ENCODE peak calls at places on chromosomes 16 and 17, in six cellular contexts. One of them, this sample, is unnamed.

GRCh38 chr17:47741109-47741792 is 8.2 kb downstream of the TBX21 start:
- DNase-seq in C1 segment of cervical spinal cord: no peak
- DNase-seq in NCI-H1092: no peak
- DNase-seq in GF-D8: no peak
- DNase-seq in activated CD4-positive, alpha-beta T cell treated with anti-CD3 and anti-CD28 coated beads, Interleukin-2, amount 50 U/mL, for 1 hour: no peak
- DNase-seq in choroid plexus epithelial cell: no peak
- DNase-seq in this sample: no peak

GRCh38 chr17:74119960-74120359 is 83.5 kb upstream of the RPL38 start:
- DNase-seq in GF-D8: no peak
- DNase-seq in NCI-H1092: peak
- DNase-seq in choroid plexus epithelial cell: no peak
- DNase-seq in activated CD4-positive, alpha-beta T cell treated with anti-CD3 and anti-CD28 coated beads, Interleukin-2, amount 50 U/mL, for 1 hour: no peak
- DNase-seq in C1 segment of cervical spinal cord: no peak
- DNase-seq in this sample: no peak

GRCh38 chr16:2027024-2028010 is 615 bp downstream of the NHERF2 start:
- DNase-seq in activated CD4-positive, alpha-beta T cell treated with anti-CD3 and anti-CD28 coated beads, Interleukin-2, amount 50 U/mL, for 1 hour: no peak
- DNase-seq in NCI-H1092: no peak
- DNase-seq in C1 segment of cervical spinal cord: no peak
- DNase-seq in GF-D8: no peak
- DNase-seq in choroid plexus epithelial cell: no peak
- DNase-seq in this sample: peak

GRCh38 chr17:37481001-37481665 is 8.6 kb upstream of the DUSP14 start:
- DNase-seq in NCI-H1092: no peak
- DNase-seq in activated CD4-positive, alpha-beta T cell treated with anti-CD3 and anti-CD28 coated beads, Interleukin-2, amount 50 U/mL, for 1 hour: no peak
- DNase-seq in choroid plexus epithelial cell: no peak
- DNase-seq in GF-D8: no peak
- DNase-seq in C1 segment of cervical spinal cord: no peak
- DNase-seq in this sample: no peak

GRCh38 chr17:51088287-51088686 is 32.4 kb downstream of the SPAG9 start:
- DNase-seq in activated CD4-positive, alpha-beta T cell treated with anti-CD3 and anti-CD28 coated beads, Interleukin-2, amount 50 U/mL, for 1 hour: no peak
- DNase-seq in NCI-H1092: no peak
- DNase-seq in C1 segment of cervical spinal cord: no peak
- DNase-seq in choroid plexus epithelial cell: no peak
- DNase-seq in GF-D8: no peak
- DNase-seq in this sample: no peak

GRCh38 chr17:70875729-70876344 is 706.5 kb downstream of the KCNJ2 start:
- DNase-seq in NCI-H1092: no peak
- DNase-seq in choroid plexus epithelial cell: peak
- DNase-seq in C1 segment of cervical spinal cord: no peak
- DNase-seq in GF-D8: no peak
- DNase-seq in activated CD4-positive, alpha-beta T cell treated with anti-CD3 and anti-CD28 coated beads, Interleukin-2, amount 50 U/mL, for 1 hour: no peak
- DNase-seq in this sample: no peak

GRCh38 chr17:8073627-8074485 is 13.7 kb downstream of the ALOX12B start:
- DNase-seq in C1 segment of cervical spinal cord: no peak
- DNase-seq in GF-D8: no peak
- DNase-seq in activated CD4-positive, alpha-beta T cell treated with anti-CD3 and anti-CD28 coated beads, Interleukin-2, amount 50 U/mL, for 1 hour: peak
- DNase-seq in NCI-H1092: no peak
- DNase-seq in choroid plexus epithelial cell: peak
- DNase-seq in this sample: peak

GRCh38 chr16:75250809-75251279 is 580 bp downstream of the BCAR1 start:
- DNase-seq in activated CD4-positive, alpha-beta T cell treated with anti-CD3 and anti-CD28 coated beads, Interleukin-2, amount 50 U/mL, for 1 hour: no peak
- DNase-seq in C1 segment of cervical spinal cord: no peak
- DNase-seq in choroid plexus epithelial cell: no peak
- DNase-seq in NCI-H1092: no peak
- DNase-seq in GF-D8: no peak
- DNase-seq in this sample: peak

GRCh38 chr17:7523033-7523432 is 25.8 kb upstream of the TNFSF12 start:
- DNase-seq in choroid plexus epithelial cell: peak
- DNase-seq in C1 segment of cervical spinal cord: no peak
- DNase-seq in activated CD4-positive, alpha-beta T cell treated with anti-CD3 and anti-CD28 coated beads, Interleukin-2, amount 50 U/mL, for 1 hour: peak
- DNase-seq in NCI-H1092: no peak
- DNase-seq in GF-D8: peak
- DNase-seq in this sample: peak

GRCh38 chr17:8887834-8888703 is 20.6 kb upstream of the PIK3R6 start:
- DNase-seq in choroid plexus epithelial cell: peak
- DNase-seq in activated CD4-positive, alpha-beta T cell treated with anti-CD3 and anti-CD28 coated beads, Interleukin-2, amount 50 U/mL, for 1 hour: no peak
- DNase-seq in NCI-H1092: no peak
- DNase-seq in C1 segment of cervical spinal cord: no peak
- DNase-seq in GF-D8: no peak
- DNase-seq in this sample: peak

GRCh38 chr16:59684911-59685310 is 950.8 kb upstream of the GOT2 start:
- DNase-seq in C1 segment of cervical spinal cord: no peak
- DNase-seq in activated CD4-positive, alpha-beta T cell treated with anti-CD3 and anti-CD28 coated beads, Interleukin-2, amount 50 U/mL, for 1 hour: no peak
- DNase-seq in choroid plexus epithelial cell: peak
- DNase-seq in NCI-H1092: no peak
- DNase-seq in GF-D8: no peak
- DNase-seq in this sample: no peak

GRCh38 chr17:17041018-17041521 is 1.2 kb upstream of the MPRIP start:
- DNase-seq in GF-D8: no peak
- DNase-seq in NCI-H1092: no peak
- DNase-seq in activated CD4-positive, alpha-beta T cell treated with anti-CD3 and anti-CD28 coated beads, Interleukin-2, amount 50 U/mL, for 1 hour: no peak
- DNase-seq in C1 segment of cervical spinal cord: no peak
- DNase-seq in choroid plexus epithelial cell: no peak
- DNase-seq in this sample: peak

GRCh38 chr17:77285594-77286390 is 145.0 kb downstream of the SEC14L1 start:
- DNase-seq in activated CD4-positive, alpha-beta T cell treated with anti-CD3 and anti-CD28 coated beads, Interleukin-2, amount 50 U/mL, for 1 hour: no peak
- DNase-seq in choroid plexus epithelial cell: peak
- DNase-seq in GF-D8: peak
- DNase-seq in C1 segment of cervical spinal cord: no peak
- DNase-seq in NCI-H1092: no peak
- DNase-seq in this sample: no peak

GRCh38 chr16:47617732-47618131 is 156.6 kb downstream of the PHKB start:
- DNase-seq in choroid plexus epithelial cell: no peak
- DNase-seq in GF-D8: no peak
- DNase-seq in activated CD4-positive, alpha-beta T cell treated with anti-CD3 and anti-CD28 coated beads, Interleukin-2, amount 50 U/mL, for 1 hour: no peak
- DNase-seq in NCI-H1092: no peak
- DNase-seq in C1 segment of cervical spinal cord: no peak
- DNase-seq in this sample: no peak

GRCh38 chr17:65593092-65593869 is 31.8 kb upstream of the AXIN2 start:
- DNase-seq in C1 segment of cervical spinal cord: no peak
- DNase-seq in activated CD4-positive, alpha-beta T cell treated with anti-CD3 and anti-CD28 coated beads, Interleukin-2, amount 50 U/mL, for 1 hour: no peak
- DNase-seq in choroid plexus epithelial cell: no peak
- DNase-seq in GF-D8: no peak
- DNase-seq in NCI-H1092: no peak
- DNase-seq in this sample: no peak

GRCh38 chr17:49076575-49077384 is 55.8 kb upstream of the B4GALNT2 start:
- DNase-seq in GF-D8: no peak
- DNase-seq in C1 segment of cervical spinal cord: no peak
- DNase-seq in NCI-H1092: no peak
- DNase-seq in choroid plexus epithelial cell: peak
- DNase-seq in activated CD4-positive, alpha-beta T cell treated with anti-CD3 and anti-CD28 coated beads, Interleukin-2, amount 50 U/mL, for 1 hour: no peak
- DNase-seq in this sample: no peak

GRCh38 chr16:51184702-51185433 is 33.8 kb upstream of the SALL1 start:
- DNase-seq in choroid plexus epithelial cell: no peak
- DNase-seq in NCI-H1092: no peak
- DNase-seq in C1 segment of cervical spinal cord: no peak
- DNase-seq in activated CD4-positive, alpha-beta T cell treated with anti-CD3 and anti-CD28 coated beads, Interleukin-2, amount 50 U/mL, for 1 hour: no peak
- DNase-seq in GF-D8: no peak
- DNase-seq in this sample: peak

GRCh38 chr16:4249546-4249945 is 7.7 kb upstream of the SRL start:
- DNase-seq in NCI-H1092: no peak
- DNase-seq in C1 segment of cervical spinal cord: no peak
- DNase-seq in activated CD4-positive, alpha-beta T cell treated with anti-CD3 and anti-CD28 coated beads, Interleukin-2, amount 50 U/mL, for 1 hour: no peak
- DNase-seq in choroid plexus epithelial cell: no peak
- DNase-seq in GF-D8: no peak
- DNase-seq in this sample: no peak

GRCh38 chr16:75267631-75268264 is 16.3 kb upstream of the BCAR1 start:
- DNase-seq in choroid plexus epithelial cell: peak
- DNase-seq in NCI-H1092: peak
- DNase-seq in activated CD4-positive, alpha-beta T cell treated with anti-CD3 and anti-CD28 coated beads, Interleukin-2, amount 50 U/mL, for 1 hour: no peak
- DNase-seq in C1 segment of cervical spinal cord: no peak
- DNase-seq in GF-D8: no peak
- DNase-seq in this sample: no peak

GRCh38 chr16:67151431-67152097 is 766 bp upstream of the B3GNT9 start:
- DNase-seq in choroid plexus epithelial cell: no peak
- DNase-seq in activated CD4-positive, alpha-beta T cell treated with anti-CD3 and anti-CD28 coated beads, Interleukin-2, amount 50 U/mL, for 1 hour: no peak
- DNase-seq in NCI-H1092: no peak
- DNase-seq in C1 segment of cervical spinal cord: no peak
- DNase-seq in GF-D8: no peak
- DNase-seq in this sample: peak

GRCh38 chr17:16944334-16945140 is 27.4 kb downstream of the TNFRSF13B start:
- DNase-seq in C1 segment of cervical spinal cord: no peak
- DNase-seq in NCI-H1092: no peak
- DNase-seq in activated CD4-positive, alpha-beta T cell treated with anti-CD3 and anti-CD28 coated beads, Interleukin-2, amount 50 U/mL, for 1 hour: no peak
- DNase-seq in GF-D8: no peak
- DNase-seq in choroid plexus epithelial cell: no peak
- DNase-seq in this sample: no peak

GRCh38 chr17:66611397-66611796 is 223.5 kb upstream of the CACNG5 start:
- DNase-seq in activated CD4-positive, alpha-beta T cell treated with anti-CD3 and anti-CD28 coated beads, Interleukin-2, amount 50 U/mL, for 1 hour: no peak
- DNase-seq in C1 segment of cervical spinal cord: no peak
- DNase-seq in GF-D8: no peak
- DNase-seq in NCI-H1092: no peak
- DNase-seq in choroid plexus epithelial cell: no peak
- DNase-seq in this sample: no peak

GRCh38 chr16:72474511-72475123 is 302.7 kb upstream of the PMFBP1 start:
- DNase-seq in NCI-H1092: no peak
- DNase-seq in C1 segment of cervical spinal cord: no peak
- DNase-seq in activated CD4-positive, alpha-beta T cell treated with anti-CD3 and anti-CD28 coated beads, Interleukin-2, amount 50 U/mL, for 1 hour: no peak
- DNase-seq in choroid plexus epithelial cell: peak
- DNase-seq in GF-D8: no peak
- DNase-seq in this sample: no peak